ENCODE peak calls at places on chromosomes 7 and 10, in six cellular contexts. V is activated T-cell treated with anti-CD3 and anti-CD28 coated beads for 1 hour; Y is activated effector memory CD4-positive, alpha-beta T cell treated with Interleukin-2 at 50 U/mL for 16 hours; R is NCI-H82; N is GM13977; I is activated T-helper 1 cell treated with Interleukin-2 at 50 U/mL for 16 hours. U is an unnamed sample.

GRCh38 chr10:36515313-36515712 is 610.1 kb upstream of the ANKRD30A start:
- DNase-seq in V (no peak), Y (no peak), R (peak), N (no peak), I (no peak), U (no peak)

GRCh38 chr10:75008952-75009351 is 102.5 kb upstream of the SAMD8 start:
- DNase-seq in V (no peak), Y (no peak), R (no peak), N (no peak), I (no peak), U (no peak)

GRCh38 chr7:137934941-137935848 is 66.7 kb downstream of the CREB3L2 start:
- DNase-seq in V (no peak), Y (no peak), R (no peak), N (peak), I (no peak), U (peak)

GRCh38 chr7:23864984-23865383 is 155.0 kb downstream of the STK31 start:
- DNase-seq in V (no peak), Y (no peak), R (no peak), N (no peak), I (no peak), U (no peak)

GRCh38 chr10:97135464-97135863 is 50.3 kb downstream of the SLIT1 start:
- DNase-seq in V (no peak), Y (no peak), R (no peak), N (no peak), I (no peak), U (no peak)

GRCh38 chr7:44377134-44377463 is 51.7 kb upstream of the CAMK2B start:
- DNase-seq in V (no peak), Y (no peak), R (no peak), N (no peak), I (no peak), U (peak)

GRCh38 chr7:127189885-127190284 is 62.9 kb downstream of the GRM8 start:
- DNase-seq in V (no peak), Y (no peak), R (no peak), N (no peak), I (no peak), U (no peak)

GRCh38 chr7:36148422-36149065 is 4.5 kb upstream of the EEPD1 start:
- DNase-seq in V (no peak), Y (no peak), R (no peak), N (no peak), I (no peak), U (no peak)

GRCh38 chr7:43481905-43482678 is 100.8 kb upstream of the STK17A start:
- DNase-seq in V (no peak), Y (no peak), R (no peak), N (no peak), I (no peak), U (no peak)

GRCh38 chr7:27188666-27189559 is 3.9 kb upstream of the HOXA11 start:
- DNase-seq in V (no peak), Y (peak), R (no peak), N (no peak), I (peak), U (no peak)

GRCh38 chr10:32854435-32854834 is 103.6 kb downstream of the ITGB1 start:
- DNase-seq in V (no peak), Y (no peak), R (no peak), N (no peak), I (no peak), U (no peak)

GRCh38 chr7:128059143-128059975 is 28.1 kb upstream of the LRRC4 start:
- DNase-seq in V (no peak), Y (no peak), R (no peak), N (no peak), I (no peak), U (no peak)

GRCh38 chr10:100346351-100346764 is 675 bp upstream of the SCD start:
- DNase-seq in V (peak), Y (peak), R (peak), N (peak), I (peak), U (peak)

GRCh38 chr10:98321203-98321780 is 53.3 kb upstream of the LOXL4 start:
- DNase-seq in V (no peak), Y (no peak), R (peak), N (no peak), I (no peak), U (no peak)

GRCh38 chr10:114458955-114459354 is 54.7 kb upstream of the AFAP1L2 start:
- DNase-seq in V (no peak), Y (no peak), R (peak), N (peak), I (no peak), U (peak)

GRCh38 chr7:17405786-17406185 is 107.3 kb downstream of the AHR start:
- DNase-seq in V (no peak), Y (no peak), R (no peak), N (no peak), I (no peak), U (no peak)

GRCh38 chr10:31830887-31831286 is 97.7 kb downstream of the ARHGAP12 start:
- DNase-seq in V (no peak), Y (no peak), R (no peak), N (no peak), I (no peak), U (no peak)

GRCh38 chr7:26052721-26053120 is 99.3 kb upstream of the NFE2L3 start:
- DNase-seq in V (no peak), Y (no peak), R (no peak), N (no peak), I (no peak), U (no peak)

GRCh38 chr10:66929375-66929774 is 3.5 kb downstream of the LRRTM3 start:
- DNase-seq in V (no peak), Y (no peak), R (no peak), N (no peak), I (no peak), U (no peak)

GRCh38 chr7:45215611-45216062 is 58.0 kb downstream of the RAMP3 start:
- DNase-seq in V (no peak), Y (no peak), R (peak), N (no peak), I (no peak), U (no peak)

GRCh38 chr7:118280319-118281012 is 56.0 kb downstream of the ANKRD7 start:
- DNase-seq in V (no peak), Y (no peak), R (no peak), N (no peak), I (no peak), U (no peak)

GRCh38 chr10:88979153-88979562 is 11.4 kb upstream of the FAS start:
- DNase-seq in V (no peak), Y (no peak), R (no peak), N (no peak), I (no peak), U (no peak)

GRCh38 chr7:1395211-1396070 is 63.8 kb downstream of the MICALL2 start:
- DNase-seq in V (no peak), Y (no peak), R (no peak), N (no peak), I (no peak), U (no peak)

GRCh38 chr10:36489181-36489927 is 636.0 kb upstream of the ANKRD30A start:
- DNase-seq in V (no peak), Y (no peak), R (no peak), N (no peak), I (no peak), U (no peak)

GRCh38 chr7:98357751-98358161 is 43.1 kb downstream of the BAIAP2L1 start:
- DNase-seq in V (no peak), Y (no peak), R (peak), N (no peak), I (no peak), U (no peak)

GRCh38 chr7:134694299-134694698 is 47.6 kb downstream of the BPGM start:
- DNase-seq in V (no peak), Y (no peak), R (peak), N (peak), I (no peak), U (no peak)

GRCh38 chr10:11160982-11161554 is 143.4 kb downstream of the CELF2 start:
- DNase-seq in V (no peak), Y (no peak), R (peak), N (no peak), I (no peak), U (no peak)

GRCh38 chr10:132434405-132435005 is 37.5 kb downstream of the PWWP2B start:
- DNase-seq in V (peak), Y (peak), R (peak), N (no peak), I (peak), U (no peak)

U was measured in GM13976.